ENCODE peak calls at places on chromosomes 5 and 9, in ten cellular contexts. J is spleen, L is transverse colon, C is adrenal gland, M is IMR-90, V is endothelial cell of umbilical vein, S is suprapubic skin, X is stomach, U is testis, K is HCT116. H is an unnamed sample.
A peak's percentile ranks its signal among the peaks of the same experiment; 100 is the strongest.

GRCh38 chr9:77469515-77470197 is 178.5 kb downstream of the GNA14 start:
- DNase-seq in V (no peak), K (no peak), S (no peak), M (no peak), C (no peak), U (no peak), J (no peak), X (no peak), L (no peak), H (no peak)

GRCh38 chr5:179267671-179268071 is 77.6 kb downstream of the ADAMTS2 start:
- DNase-seq in V (no peak), X (peak; percentile 23), C (peak; percentile 34), M (no peak), S (peak; percentile 48), K (no peak), J (peak; percentile 70), L (peak; percentile 3), U (no peak), H (no peak)

GRCh38 chr5:81854915-81855314 is 104.0 kb upstream of the SSBP2 start:
- DNase-seq in M (no peak), S (no peak), C (no peak), K (no peak), U (no peak), J (no peak), V (no peak), X (no peak), L (no peak), H (no peak)

GRCh38 chr9:107251756-107252322 is 31.2 kb upstream of the RAD23B start:
- DNase-seq in J (no peak), C (no peak), X (peak; percentile 28), S (no peak), L (no peak), K (no peak), U (peak; percentile 83), V (no peak), M (peak; percentile 95), H (no peak)

GRCh38 chr5:120012441-120012840 is 383.1 kb downstream of the FAM170A start:
- DNase-seq in S (no peak), M (no peak), X (no peak), V (no peak), C (no peak), K (no peak), J (no peak), L (no peak), U (no peak), H (no peak)

GRCh38 chr9:113546566-113546965 is 83.0 kb downstream of the RGS3 start:
- DNase-seq in J (no peak), V (peak; percentile 36), K (no peak), L (no peak), X (no peak), U (no peak), M (no peak), S (peak; percentile 5), C (peak; percentile 48), H (no peak)

GRCh38 chr5:95901676-95902646 is 59.7 kb downstream of the ELL2 start:
- DNase-seq in M (peak; percentile 89), J (no peak), C (no peak), K (peak; percentile 34), S (no peak), X (no peak), V (peak; percentile 60), L (no peak), U (no peak), H (no peak)

GRCh38 chr5:395156-395920 is 47.6 kb upstream of the EXOC3 start:
- DNase-seq in K (no peak), L (no peak), S (peak; percentile 62), X (peak; percentile 23), U (no peak), J (peak; percentile 72), C (peak; percentile 18), V (peak; percentile 73), M (peak; percentile 94), H (no peak)

GRCh38 chr5:175319199-175319598 is 124.8 kb downstream of the DRD1 start:
- DNase-seq in L (no peak), X (no peak), K (no peak), S (no peak), C (no peak), U (no peak), M (no peak), V (no peak), J (no peak), H (no peak)

GRCh38 chr9:71245651-71246050 is 124.2 kb upstream of the TRPM3 start:
- DNase-seq in C (no peak), U (no peak), S (no peak), M (no peak), L (no peak), J (no peak), K (no peak), X (no peak), V (no peak), H (no peak)

GRCh38 chr9:113461285-113461684 is 2.2 kb upstream of the RGS3 start:
- DNase-seq in M (no peak), C (no peak), K (no peak), L (no peak), U (no peak), X (no peak), J (no peak), S (no peak), V (no peak), H (no peak)

GRCh38 chr9:87481890-87482855 is 15.5 kb upstream of the DAPK1 start:
- DNase-seq in X (no peak), V (no peak), J (no peak), U (no peak), M (no peak), C (no peak), K (no peak), L (no peak), S (no peak), H (no peak)

GRCh38 chr5:15646351-15646750 is 146.4 kb downstream of the FBXL7 start:
- DNase-seq in S (no peak), X (no peak), J (no peak), V (no peak), C (no peak), U (no peak), M (no peak), L (no peak), K (no peak), H (no peak)
- H3K4me3 ChIP-seq in S (no peak overlapping the region), X (no peak overlapping the region), J (no peak overlapping the region), V (no peak overlapping the region), C (no peak overlapping the region), U (no peak overlapping the region), M (no peak overlapping the region), L (no peak overlapping the region), K (no peak overlapping the region), H (no peak overlapping the region)

DNA sequence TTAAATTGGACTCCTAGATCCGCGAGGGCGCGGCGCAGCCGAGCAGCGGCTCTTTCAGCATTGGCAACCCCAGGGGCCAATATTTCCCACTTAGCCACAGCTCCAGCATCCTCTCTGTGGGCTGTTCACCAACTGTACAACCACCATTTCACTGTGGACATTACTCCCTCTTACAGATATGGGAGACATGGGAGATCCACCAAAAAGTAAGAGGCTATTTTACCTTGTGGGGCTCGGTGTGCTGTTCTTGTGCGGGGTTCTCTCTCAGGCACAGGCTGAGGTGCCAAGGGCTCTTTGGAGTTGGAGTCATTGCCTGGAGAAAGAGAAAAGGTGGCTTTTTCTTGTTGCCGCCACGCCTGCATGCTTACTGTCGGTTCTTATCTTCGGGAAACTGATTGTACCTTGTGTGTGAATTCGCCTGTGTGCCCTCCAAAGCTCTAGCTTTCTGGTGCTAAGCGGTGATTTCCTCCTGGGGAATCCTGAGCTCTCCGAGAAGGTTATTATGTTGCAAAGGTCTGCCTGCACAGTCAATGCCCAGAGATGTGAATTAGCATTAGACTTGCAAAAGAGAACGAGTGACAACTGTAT is 340 bp downstream of the ISL1 start:
- DNase-seq in L (no peak), V (peak; percentile 58), C (peak; percentile 49), U (no peak), J (no peak), X (no peak), K (no peak), S (no peak), M (no peak), H (no peak)
- H3K27me3 ChIP-seq in L (peaks cover 100% of the 10 kb centered on the region), V (peaks cover 84% of the 10 kb centered on the region), C (peaks cover 77% of the 10 kb centered on the region), U (no peaks in the 10 kb centered on the region), J (peaks cover 98% of the 10 kb centered on the region), X (peaks cover 7% of the 10 kb centered on the region), K (no peaks in the 10 kb centered on the region), S (peaks cover 98% of the 10 kb centered on the region), M (peaks cover 53% of the 10 kb centered on the region), H (peaks cover 39% of the 10 kb centered on the region)

DNA sequence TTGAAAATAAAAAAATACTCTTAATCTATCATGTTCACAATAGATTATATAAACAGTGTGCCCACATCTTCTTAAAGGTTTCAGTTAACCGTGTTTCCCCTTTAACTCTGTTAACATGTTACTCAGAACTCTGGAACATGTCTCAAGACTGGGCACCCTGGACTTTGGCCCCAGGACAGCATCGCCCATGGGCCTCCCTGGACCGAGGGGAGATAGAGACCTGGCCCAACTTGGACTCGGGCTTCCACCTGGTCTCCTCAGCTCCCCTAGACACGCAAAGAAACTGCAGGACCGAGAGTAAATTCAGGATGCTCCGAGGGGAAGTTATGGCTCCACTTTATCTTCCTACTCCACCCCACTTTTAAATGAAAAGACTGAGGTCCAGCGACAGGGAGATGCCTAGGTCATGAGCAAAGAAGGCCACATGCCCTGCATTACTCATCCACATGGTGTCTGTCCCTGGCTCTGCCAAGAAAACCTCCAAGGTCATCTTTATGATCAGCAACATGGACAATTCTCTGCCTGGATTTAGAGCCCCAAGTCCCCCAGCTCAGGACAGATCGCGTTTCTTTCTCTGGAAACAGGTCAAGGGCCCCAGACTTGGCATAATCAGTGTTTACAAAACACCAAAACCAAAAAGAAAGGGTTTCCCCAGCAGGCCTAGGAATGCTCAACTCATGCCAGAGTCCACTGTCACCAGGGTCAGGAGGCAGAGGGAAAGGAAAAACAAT is 17.3 kb downstream of the GPX3 start:
- DNase-seq in J (peak; percentile 39), L (no peak), V (peak; percentile 86), X (no peak), M (peak; percentile 75), U (peak; percentile 79), S (no peak), C (peak; percentile 89), K (no peak), H (peak; percentile 52)
- TF ChIP-seq POLR2A in J (no peak), L (no peak), V (no peak), X (no peak), M (no peak), U (no peak), S (no peak), C (peak; percentile 30), K (no peak), H (no peak)

GRCh38 chr5:178114325-178115135 is 1.2 kb downstream of the N4BP3 start:
- DNase-seq in U (peak; percentile 47), L (peak; percentile 45), S (no peak), V (no peak), J (peak; percentile 88), K (no peak), X (peak; percentile 60), C (peak; percentile 65), M (no peak), H (no peak)

GRCh38 chr5:178113141-178113787 is at the start of gene N4BP3:
- DNase-seq in X (peak; percentile 83), V (peak; percentile 56), U (peak; percentile 49), C (peak; percentile 70), J (peak; percentile 92), L (peak; percentile 79), K (peak; percentile 47), S (no peak), M (peak; percentile 44), H (peak; percentile 80)

GRCh38 chr5:178111925-178112324 is 1.4 kb upstream of the N4BP3 start:
- DNase-seq in J (no peak), S (no peak), L (no peak), V (no peak), C (no peak), X (no peak), U (no peak), K (no peak), M (peak; percentile 25), H (no peak)

GRCh38 chr5:178113841-178114324 is 551 bp downstream of the N4BP3 start:
- DNase-seq in S (no peak), L (no peak), X (no peak), J (no peak), V (no peak), K (no peak), U (no peak), C (no peak), M (no peak), H (no peak)

GRCh38 chr5:178112545-178112944 is 787 bp upstream of the N4BP3 start:
- DNase-seq in X (no peak), C (no peak), U (no peak), K (no peak), L (no peak), V (no peak), M (no peak), S (no peak), J (no peak), H (no peak)
- H3K4me3 ChIP-seq in X (no peak overlapping the region), C (no peak overlapping the region), U (peak overlapping the region; percentile 37), K (peak overlapping the region; percentile 76), L (no peak overlapping the region), V (no peak overlapping the region), M (no peak overlapping the region), S (no peak overlapping the region), J (no peak overlapping the region), H (no peak overlapping the region)